ENCODE peak calls at places on chromosomes 6 and 20, in seven cellular contexts. C is mesendoderm, K is H9, Q is neuronal stem cell, H is IMR-90, L is trophoblast cell, B is H1. E is an unnamed sample.

GRCh38 chr6:147999001-147999540 is 343.6 kb upstream of the SASH1 start:
- DNase-seq in L (no peak), C (no peak), H (no peak), K (no peak), Q (no peak), B (no peak), E (no peak)

GRCh38 chr6:144581807-144582537 is 296.8 kb downstream of the UTRN start:
- DNase-seq in K (peak), C (peak), H (peak), L (peak), Q (peak), B (no peak), E (peak)

GRCh38 chr20:51528263-51529026 is 14.1 kb downstream of the NFATC2 start:
- DNase-seq in Q (no peak), K (no peak), L (no peak), H (no peak), C (no peak), B (no peak), E (no peak)

GRCh38 chr6:44253307-44254101 is 3.8 kb downstream of the SLC35B2 start:
- DNase-seq in H (no peak), K (peak), Q (no peak), C (peak), L (peak), B (peak), E (peak)

GRCh38 chr20:3771552-3772058 is 4.1 kb upstream of the ADISSP start:
- DNase-seq in Q (no peak), H (no peak), B (no peak), K (no peak), L (no peak), C (no peak), E (no peak)

GRCh38 chr6:46296586-46296985 is 125.8 kb upstream of the ENPP5 start:
- DNase-seq in K (no peak), Q (no peak), H (no peak), L (peak), B (no peak), C (no peak), E (no peak)

GRCh38 chr6:3467996-3468395 is 11.1 kb upstream of the SLC22A23 start:
- DNase-seq in Q (no peak), H (no peak), L (no peak), B (no peak), C (no peak), K (no peak), E (no peak)

GRCh38 chr6:88916615-88917198 is 46.7 kb downstream of the RNGTT start:
- DNase-seq in B (no peak), C (no peak), H (no peak), L (no peak), Q (no peak), K (no peak), E (no peak)

GRCh38 chr6:148307400-148307799 is 35.2 kb upstream of the SASH1 start:
- DNase-seq in Q (no peak), K (no peak), C (peak), H (peak), L (peak), B (no peak), E (no peak)

GRCh38 chr6:47057830-47058540 is 15.9 kb upstream of the ADGRF1 start:
- DNase-seq in C (no peak), L (peak), B (no peak), K (no peak), Q (no peak), H (no peak), E (peak)

GRCh38 chr6:21595265-21595950 is 1.9 kb downstream of the SOX4 start:
- DNase-seq in L (peak), H (no peak), Q (no peak), C (peak), B (no peak), K (no peak), E (peak)

GRCh38 chr6:47083586-47084047 is 41.5 kb upstream of the ADGRF1 start:
- DNase-seq in H (peak), C (no peak), K (no peak), Q (no peak), B (no peak), L (no peak), E (peak)

GRCh38 chr20:34058831-34059230 is 53.2 kb downstream of the EIF2S2 start:
- DNase-seq in C (peak), L (no peak), H (peak), K (no peak), Q (no peak), B (no peak), E (peak)

GRCh38 chr6:45608252-45608911 is 230.6 kb upstream of the SUPT3H start:
- DNase-seq in L (peak), H (peak), C (peak), K (no peak), Q (no peak), B (no peak), E (no peak)

GRCh38 chr6:168155193-168155592 is 76.2 kb upstream of the FRMD1 start:
- DNase-seq in C (no peak), L (no peak), Q (no peak), K (no peak), B (no peak), H (peak), E (peak)

GRCh38 chr20:62608218-62608565 is 34.1 kb upstream of the SLCO4A1 start:
- DNase-seq in L (no peak), K (no peak), Q (no peak), C (no peak), B (no peak), H (no peak), E (no peak)

GRCh38 chr20:44683263-44684046 is 31.7 kb upstream of the CCN5 start:
- DNase-seq in H (peak), L (no peak), K (peak), B (peak), Q (peak), C (peak), E (peak)

GRCh38 chr6:32488085-32488484 is 42.0 kb downstream of the HLA-DRB5 start:
- DNase-seq in H (no peak), L (no peak), C (no peak), Q (no peak), B (no peak), K (no peak), E (no peak)

GRCh38 chr6:56714982-56715456 is 72.3 kb upstream of the DST start:
- DNase-seq in K (no peak), H (peak), Q (no peak), C (peak), B (no peak), L (peak), E (peak)

GRCh38 chr20:61159940-61160688 is 91.9 kb upstream of the CDH4 start:
- DNase-seq in B (no peak), L (no peak), K (no peak), C (no peak), H (no peak), Q (no peak), E (no peak)
- H2BK120ac ChIP-seq in B (no peak), L (no peak), K (no peak), C (no peak), H (no peak), Q (no peak), E (no peak)

GRCh38 chr20:13857304-13857703 is 72.5 kb downstream of the NDUFAF5 start:
- DNase-seq in K (no peak), B (no peak), Q (no peak), H (no peak), C (no peak), L (no peak), E (no peak)
- H2BK120ac ChIP-seq in K (no peak), B (no peak), Q (no peak), H (no peak), C (no peak), L (no peak), E (no peak)

DNA sequence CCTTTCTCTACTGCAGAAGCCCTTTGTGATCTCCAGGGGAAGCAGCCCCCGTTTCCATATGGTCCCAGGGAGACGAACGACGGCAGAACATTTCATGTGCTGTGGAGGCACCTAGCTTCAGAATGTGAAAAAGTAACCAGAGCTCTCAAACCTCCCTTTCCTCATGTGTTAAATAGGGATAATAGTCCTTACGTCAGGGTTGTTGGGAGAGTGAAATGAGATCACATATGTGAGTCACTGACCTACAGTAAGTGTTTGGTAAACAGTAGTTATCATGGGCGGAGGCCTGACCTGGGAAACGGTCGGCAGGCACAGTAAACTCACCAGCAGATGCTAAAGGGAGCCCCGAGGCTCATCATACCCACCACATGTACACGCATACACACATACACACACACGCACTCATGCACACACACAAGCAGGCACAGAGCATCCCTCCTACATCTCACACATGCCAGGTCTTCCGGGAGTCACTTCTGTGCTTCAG is 89.7 kb downstream of the LY86 start:
- DNase-seq in B (no peak), C (peak), Q (no peak), K (no peak), L (peak), H (peak), E (peak)
- H2BK120ac ChIP-seq in B (no peak), C (no peak), Q (no peak), K (no peak), L (no peak), H (no peak), E (no peak)

GRCh38 chr6:112398686-112399085 is 51.6 kb downstream of the RFPL4B start:
- DNase-seq in L (no peak), H (no peak), B (no peak), C (no peak), Q (no peak), K (peak), E (no peak)

GRCh38 chr6:112400282-112400681 is 53.2 kb downstream of the RFPL4B start:
- DNase-seq in H (no peak), C (no peak), L (no peak), K (no peak), B (no peak), Q (no peak), E (no peak)

GRCh38 chr6:112401083-112401482 is 54.0 kb downstream of the RFPL4B start:
- DNase-seq in H (no peak), L (no peak), B (no peak), Q (no peak), C (no peak), K (no peak), E (no peak)

DNA sequence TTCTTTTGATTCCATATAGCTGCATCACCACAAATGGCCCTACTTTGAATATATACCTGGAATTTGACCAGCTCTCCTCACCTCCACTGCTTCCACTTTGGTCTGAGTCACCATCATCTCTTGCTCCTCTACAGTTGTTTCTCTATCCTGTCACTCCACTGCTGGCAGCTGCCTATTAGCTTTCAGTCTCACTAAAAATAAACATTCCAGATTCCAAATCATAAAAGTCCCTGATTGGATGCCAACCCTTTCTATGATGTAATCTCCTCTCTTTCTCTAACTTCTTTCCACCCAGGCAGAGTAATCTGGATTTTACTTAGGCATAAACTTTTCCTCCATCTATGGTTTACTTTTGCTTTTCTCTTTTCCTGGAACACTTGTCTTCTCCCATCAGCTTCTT is 49.1 kb downstream of the RFPL4B start:
- DNase-seq in B (no peak), Q (no peak), H (peak), K (no peak), L (no peak), C (no peak), E (no peak)
- H2BK120ac ChIP-seq in B (no peak), Q (no peak), H (no peak), K (no peak), L (no peak), C (no peak), E (no peak)

GRCh38 chr20:6407163-6407562 is 284.3 kb upstream of the FERMT1 start:
- DNase-seq in L (no peak), C (no peak), K (no peak), Q (no peak), B (no peak), H (peak), E (no peak)
- H2BK120ac ChIP-seq in L (no peak), C (no peak), K (no peak), Q (no peak), B (no peak), H (peak), E (no peak)

GRCh38 chr6:157746897-157747296 is 76.1 kb upstream of the SNX9 start:
- DNase-seq in K (no peak), H (no peak), L (no peak), B (no peak), C (no peak), Q (no peak), E (no peak)
- H2BK120ac ChIP-seq in K (no peak), H (no peak), L (no peak), B (no peak), C (no peak), Q (no peak), E (no peak)

DNA sequence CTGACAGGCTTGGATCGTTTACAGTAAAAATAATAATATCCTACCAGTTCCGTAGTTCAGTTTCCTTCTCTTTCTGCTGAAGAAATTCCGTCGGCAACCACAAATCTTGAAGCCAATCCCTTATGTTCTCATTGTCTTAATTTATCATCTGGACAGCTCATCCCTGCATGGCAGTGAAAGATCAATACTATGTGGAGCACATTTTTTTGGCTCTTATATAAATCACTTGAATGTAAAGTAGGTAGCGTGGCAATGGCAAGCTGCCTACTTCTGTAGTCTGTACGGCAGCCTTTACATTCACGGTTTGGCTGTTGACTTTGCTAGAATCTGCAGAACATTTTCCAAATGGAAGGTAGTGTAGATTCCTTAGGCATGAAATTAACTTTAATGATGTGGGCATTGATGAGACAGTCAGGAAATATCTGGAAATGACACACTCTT is 142.8 kb downstream of the WDR27 start:
- DNase-seq in Q (no peak), B (no peak), C (no peak), L (no peak), K (no peak), H (peak), E (no peak)
- H2BK120ac ChIP-seq in Q (no peak), B (no peak), C (no peak), L (no peak), K (no peak), H (no peak), E (no peak)

DNA sequence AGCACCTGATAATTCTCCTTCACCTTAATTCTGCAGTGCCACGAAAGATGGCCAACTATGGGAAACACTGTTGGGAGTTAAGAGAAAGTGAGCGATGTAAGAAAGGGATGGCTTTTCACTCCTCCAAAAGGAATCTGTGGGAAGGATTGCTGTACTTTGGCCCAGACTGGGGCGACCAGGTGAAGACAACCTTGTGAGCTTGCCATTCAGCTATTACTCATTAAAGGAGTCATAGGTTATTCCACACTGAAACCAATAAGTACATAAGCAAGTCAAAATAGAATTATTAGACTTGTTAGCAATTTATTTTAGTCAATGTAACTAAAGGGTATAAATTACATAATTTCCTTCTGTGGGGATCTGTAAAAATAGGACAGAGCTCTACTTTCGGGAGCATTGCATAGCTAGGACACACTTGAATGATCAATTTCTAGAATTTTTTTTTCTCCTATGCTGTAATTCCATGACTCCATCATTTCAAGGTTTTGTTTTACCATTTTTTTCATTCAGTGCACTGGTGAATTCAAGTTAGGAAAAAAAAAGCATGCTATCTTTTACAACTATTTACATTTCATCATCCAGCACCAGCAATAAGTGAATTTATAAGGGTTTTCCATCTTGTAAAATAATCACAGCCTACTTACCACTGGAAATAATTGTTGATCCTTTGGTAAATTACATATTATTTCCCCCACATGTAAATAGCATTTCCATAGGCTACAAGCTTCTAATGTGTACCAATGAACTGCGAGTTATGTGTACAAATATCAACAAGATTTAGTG is 231.7 kb downstream of the SIM1 start:
- DNase-seq in H (no peak), C (no peak), Q (no peak), L (no peak), K (no peak), B (no peak), E (no peak)
- H2BK120ac ChIP-seq in H (no peak), C (no peak), Q (no peak), L (no peak), K (no peak), B (no peak), E (peak)

DNA sequence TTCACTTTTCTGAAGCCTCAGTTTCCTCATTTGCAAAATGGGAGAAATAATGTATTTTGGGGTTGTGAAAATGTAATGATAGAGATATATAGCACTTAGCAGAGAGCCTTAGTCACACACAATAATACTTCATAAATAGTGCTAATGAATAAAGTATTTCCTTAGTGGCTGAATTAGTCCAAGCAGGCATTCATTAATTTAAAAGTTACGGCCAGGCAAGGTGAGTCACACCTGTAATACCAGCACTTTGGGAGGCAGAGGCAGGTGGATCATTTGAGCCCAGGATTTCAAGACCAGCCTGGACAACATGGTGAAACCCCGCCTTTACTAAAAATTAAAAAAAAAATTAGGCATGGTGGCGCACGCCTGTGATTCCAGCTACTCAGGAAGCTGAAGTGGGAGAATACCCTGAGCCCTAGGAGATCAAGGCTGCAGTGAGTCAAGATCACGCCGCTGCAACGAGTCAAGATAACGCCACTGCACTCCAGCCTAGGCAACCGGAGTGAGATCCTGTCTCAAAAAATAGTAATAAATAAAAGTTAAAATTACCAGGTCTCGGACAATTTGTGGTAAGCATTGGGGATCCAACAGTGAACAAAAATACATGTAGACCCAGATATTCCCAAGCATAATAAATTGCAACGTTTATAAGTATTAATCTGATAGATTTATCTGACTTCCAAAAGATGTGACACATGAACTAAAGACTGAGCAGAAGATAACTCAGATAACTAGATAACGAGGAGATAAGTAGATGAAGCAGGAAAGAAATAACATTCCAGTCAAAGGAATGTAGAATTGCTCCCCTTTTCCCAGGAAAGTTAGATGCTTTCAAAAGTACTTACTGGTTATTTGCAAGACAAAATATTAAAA is 2.1 kb upstream of the IBTK start:
- DNase-seq in K (no peak), H (no peak), B (no peak), L (peak), Q (no peak), C (peak), E (no peak)
- H2BK120ac ChIP-seq in K (no peak), H (no peak), B (no peak), L (no peak), Q (no peak), C (no peak), E (no peak)

GRCh38 chr20:47784256-47784598 is 1.1 kb downstream of the SULF2 start:
- DNase-seq in L (no peak), B (no peak), H (no peak), K (no peak), C (no peak), Q (no peak), E (no peak)

GRCh38 chr20:47781631-47782030 is 3.6 kb downstream of the SULF2 start:
- DNase-seq in K (no peak), C (no peak), L (peak), H (no peak), Q (no peak), B (no peak), E (no peak)

GRCh38 chr20:47782091-47782490 is 3.2 kb downstream of the SULF2 start:
- DNase-seq in C (no peak), K (no peak), H (no peak), L (no peak), B (no peak), Q (no peak), E (no peak)

GRCh38 chr20:47784599-47785320 is 521 bp downstream of the SULF2 start:
- DNase-seq in C (peak), H (peak), B (peak), K (peak), L (no peak), Q (no peak), E (peak)

DNA sequence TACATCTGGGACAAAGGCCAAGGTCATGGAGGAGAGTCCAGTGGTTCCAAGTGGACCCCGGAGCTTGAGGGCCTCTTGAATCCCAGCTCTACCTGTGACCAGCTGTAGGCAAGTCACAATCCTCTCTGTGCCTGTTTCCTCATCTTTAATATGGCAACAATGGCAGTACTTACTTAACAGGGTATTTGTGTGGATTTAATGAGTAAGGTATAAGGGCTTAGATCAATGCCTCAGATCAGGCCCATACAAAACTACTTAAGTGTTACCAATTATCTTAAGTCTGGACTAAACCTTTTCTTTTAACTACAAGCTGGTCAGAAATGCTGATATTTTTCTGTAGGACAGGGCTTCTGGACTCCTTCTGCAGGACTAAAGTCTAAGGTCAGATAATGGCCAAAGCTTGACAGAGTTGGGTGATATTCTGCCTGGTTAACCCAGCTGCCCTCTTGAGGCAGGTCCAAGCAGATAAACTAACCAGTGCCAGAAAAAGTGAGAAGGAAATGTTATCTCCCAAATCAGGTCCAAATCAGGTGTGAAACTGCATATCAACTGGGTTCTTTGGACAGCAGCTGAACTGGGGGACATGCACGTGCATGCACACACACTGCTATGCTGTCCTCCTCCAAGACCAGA is 2.2 kb downstream of the SULF2 start:
- DNase-seq in C (peak), B (no peak), K (no peak), H (no peak), L (no peak), Q (no peak), E (no peak)
- H2BK120ac ChIP-seq in C (no peak), B (no peak), K (no peak), H (no peak), L (no peak), Q (no peak), E (no peak)